ENCODE peak calls at places on chromosomes 13 and 19, in eight cellular contexts. C is GM23248, F is OCI-LY7, O is GM23338, Z is neural progenitor cell, W is MM.1S, R is hepatocyte, G is SK-N-SH. Y is an unnamed sample.

GRCh38 chr19:3270908-3271307 is 46.4 kb downstream of the CELF5 start:
- DNase-seq in O (peak; percentile 96), C (peak; percentile 73), F (peak; percentile 58), W (no peak), R (peak; percentile 47), Z (peak; percentile 90), G (peak; percentile 89), Y (peak; percentile 26)

GRCh38 chr13:56932104-56932503 is 208.6 kb upstream of the PRR20A start:
- DNase-seq in Z (no peak), F (no peak), R (no peak), W (no peak), O (no peak), C (no peak), G (no peak), Y (no peak)

GRCh38 chr13:106350208-106350607 is 185.3 kb downstream of the EFNB2 start:
- DNase-seq in O (peak; percentile 22), Z (no peak), F (no peak), G (no peak), C (no peak), R (peak; percentile 53), W (no peak), Y (peak; percentile 59)

GRCh38 chr13:48411281-48412099 is 1.4 kb downstream of the LPAR6 start:
- DNase-seq in W (no peak), F (no peak), Z (peak; percentile 11), G (no peak), C (peak; percentile 48), R (peak; percentile 7), O (no peak), Y (no peak)

GRCh38 chr19:49085868-49086232 is 599 bp downstream of the SNRNP70 start:
- DNase-seq in F (no peak), Z (no peak), O (no peak), G (no peak), C (peak; percentile 36), R (no peak), W (no peak), Y (no peak)

GRCh38 chr13:35478384-35479222 is 2.1 kb upstream of the MAB21L1 start:
- DNase-seq in F (no peak), W (no peak), O (peak; percentile 65), G (peak; percentile 56), R (no peak), Z (peak; percentile 82), C (no peak), Y (no peak)

GRCh38 chr19:17522988-17523872 is 11.8 kb downstream of the PGLS start:
- DNase-seq in Z (no peak), O (no peak), F (peak; percentile 97), R (no peak), C (no peak), W (peak; percentile 79), G (no peak), Y (no peak)

GRCh38 chr13:32804673-32805260 is 211.5 kb upstream of the KL start:
- DNase-seq in R (no peak), O (no peak), F (no peak), C (peak; percentile 16), Z (no peak), W (no peak), G (no peak), Y (no peak)

GRCh38 chr13:109836629-109837607 is 50.5 kb upstream of the IRS2 start:
- DNase-seq in G (no peak), Z (no peak), O (no peak), R (peak; percentile 83), F (no peak), C (no peak), W (no peak), Y (no peak)

GRCh38 chr13:111485491-111486250 is 165.2 kb downstream of the TEX29 start:
- DNase-seq in G (no peak), F (no peak), C (no peak), W (no peak), R (no peak), O (no peak), Z (no peak), Y (no peak)

GRCh38 chr13:28753208-28753892 is 34.6 kb upstream of the SLC46A3 start:
- DNase-seq in F (no peak), C (peak; percentile 98), Z (no peak), O (peak; percentile 86), W (no peak), R (peak; percentile 79), G (no peak), Y (peak; percentile 76)

GRCh38 chr13:29681859-29682258 is 86.4 kb upstream of the SLC7A1 start:
- DNase-seq in C (no peak), W (no peak), F (no peak), R (no peak), O (no peak), G (no peak), Z (no peak), Y (no peak)

GRCh38 chr19:53504903-53505302 is 33.0 kb upstream of the ZNF331 start:
- DNase-seq in F (no peak), O (no peak), C (no peak), R (peak; percentile 61), Z (no peak), G (peak; percentile 23), W (no peak), Y (no peak)

GRCh38 chr19:13727798-13728197 is 36.5 kb upstream of the MRI1 start:
- DNase-seq in Z (no peak), O (no peak), C (peak; percentile 78), G (no peak), F (no peak), W (no peak), R (no peak), Y (no peak)

GRCh38 chr19:17999685-18000479 is 8.1 kb upstream of the ARRDC2 start:
- DNase-seq in Z (no peak), G (no peak), O (no peak), C (no peak), W (no peak), F (no peak), R (no peak), Y (no peak)

GRCh38 chr13:32642858-32643257 is 56.6 kb downstream of the PDS5B start:
- DNase-seq in R (no peak), Z (no peak), F (no peak), C (no peak), W (no peak), G (no peak), O (no peak), Y (no peak)

GRCh38 chr19:15759962-15760565 is 22.3 kb downstream of the OR10H3 start:
- DNase-seq in G (peak; percentile 27), R (no peak), F (no peak), Z (no peak), C (no peak), O (no peak), W (no peak), Y (peak; percentile 12)
- TF ChIP-seq EZH2phosphoT487 in G (no peak), R (no peak), F (no peak), Z (no peak), C (no peak), O (no peak), W (no peak), Y (no peak)

GRCh38 chr19:16417660-16418596 is 53.8 kb downstream of the EPS15L1 start:
- DNase-seq in O (peak; percentile 88), R (peak; percentile 75), G (peak; percentile 91), C (peak; percentile 78), W (peak; percentile 53), Z (peak; percentile 81), F (peak; percentile 79), Y (peak; percentile 35)

GRCh38 chr19:16416996-16417395 is 54.8 kb downstream of the EPS15L1 start:
- DNase-seq in Z (no peak), O (no peak), C (no peak), W (no peak), G (no peak), R (no peak), F (no peak), Y (no peak)

GRCh38 chr19:16416574-16416973 is 55.2 kb downstream of the EPS15L1 start:
- DNase-seq in R (no peak), C (no peak), F (no peak), G (no peak), W (no peak), O (no peak), Z (no peak), Y (no peak)

GRCh38 chr19:16415806-16416205 is 56.0 kb downstream of the EPS15L1 start:
- DNase-seq in C (no peak), Z (no peak), R (no peak), W (no peak), F (no peak), G (no peak), O (no peak), Y (no peak)

DNA sequence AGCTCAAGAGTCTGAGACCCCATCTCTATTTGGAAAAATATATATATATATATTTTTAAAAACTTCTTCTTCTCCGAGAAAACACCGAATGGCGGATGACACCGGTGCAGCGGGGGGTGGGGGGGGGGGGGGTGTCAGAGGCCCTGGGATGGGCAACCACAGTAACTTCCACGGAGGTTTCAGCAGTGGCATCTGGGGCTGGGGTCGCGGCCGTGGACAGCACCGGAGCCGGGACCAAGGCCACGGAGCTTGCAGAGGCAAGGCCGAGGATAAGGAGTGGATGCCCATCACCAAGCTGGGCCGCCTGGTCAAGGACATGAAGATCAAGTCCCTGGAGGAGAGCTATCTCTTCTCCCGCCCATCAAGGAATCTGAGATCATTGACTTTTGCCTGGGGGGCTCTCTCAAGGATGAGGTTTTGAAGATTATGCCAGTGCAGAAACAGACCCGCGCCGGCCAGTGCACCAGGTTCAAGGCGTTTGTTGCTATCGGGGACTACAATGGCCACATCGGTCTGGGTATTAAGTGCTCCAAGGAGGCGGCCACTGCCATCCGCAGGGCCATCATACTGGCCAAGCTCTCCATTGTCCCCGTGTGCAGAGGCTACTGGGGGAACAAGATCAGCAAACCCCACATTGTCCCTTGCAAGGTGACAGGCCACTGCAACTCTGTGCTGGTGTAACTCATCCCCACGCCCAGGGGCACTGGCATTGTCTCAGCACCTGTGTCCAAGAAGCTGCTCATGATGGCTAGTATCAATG is 59.0 kb downstream of the EPS15L1 start:
- DNase-seq in W (no peak), O (no peak), R (no peak), F (no peak), G (no peak), C (no peak), Z (no peak), Y (no peak)
- TF ChIP-seq EZH2phosphoT487 in W (no peak), O (no peak), R (no peak), F (no peak), G (no peak), C (no peak), Z (no peak), Y (no peak)

GRCh38 chr13:40986328-40986856 is 32.7 kb downstream of the ELF1 start:
- DNase-seq in G (no peak), Z (no peak), O (no peak), W (no peak), F (no peak), R (peak; percentile 23), C (peak; percentile 32), Y (no peak)
- TF ChIP-seq EZH2phosphoT487 in G (no peak), Z (no peak), O (no peak), W (no peak), F (no peak), R (no peak), C (no peak), Y (no peak)

DNA sequence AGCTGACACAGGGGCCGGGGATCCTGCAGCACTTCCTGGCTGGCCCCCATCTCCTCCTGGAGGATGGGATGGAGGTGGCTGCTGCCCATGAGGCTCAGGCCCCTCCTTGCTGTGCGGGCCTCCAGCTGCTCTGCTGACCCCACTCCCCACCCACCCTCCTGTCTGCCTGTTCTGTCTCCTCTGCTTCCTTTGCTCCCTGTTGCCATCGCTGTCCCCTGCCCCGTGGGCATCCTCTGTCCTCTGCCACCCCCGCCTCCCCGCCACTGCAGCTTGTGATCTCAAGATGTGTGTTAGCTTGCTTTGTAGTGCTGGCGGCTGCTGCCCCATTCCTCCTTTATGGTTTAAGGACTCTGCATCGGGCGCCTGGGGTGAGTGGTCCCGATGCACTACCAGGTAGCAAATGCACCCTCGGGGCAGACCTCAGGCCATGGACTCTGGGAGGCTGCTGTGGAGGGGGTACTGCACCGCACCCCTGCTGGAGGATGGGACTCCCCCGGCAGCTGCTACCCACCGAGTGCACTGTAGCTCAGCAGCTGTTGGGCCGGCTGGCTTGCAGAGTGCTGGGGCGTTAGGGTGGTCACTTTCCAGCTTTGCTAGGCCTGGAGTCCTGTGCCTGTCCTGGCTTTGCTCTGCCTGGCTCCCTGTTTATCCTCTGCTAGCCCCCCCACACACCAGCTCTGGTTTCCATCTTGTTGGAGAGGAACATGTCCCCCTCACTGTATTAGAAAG is 15.8 kb upstream of the C19orf33 start:
- DNase-seq in C (no peak), G (peak; percentile 76), O (no peak), R (no peak), W (no peak), F (no peak), Z (no peak), Y (no peak)
- TF ChIP-seq EZH2phosphoT487 in C (no peak), G (no peak), O (no peak), R (no peak), W (no peak), F (no peak), Z (no peak), Y (no peak)

Y was measured in HCT116.